ENCODE peak calls at places on chromosomes 7 and 10, in ten cellular contexts. O, R, L, X, D, Q, F, H, G and S are unnamed samples.

GRCh38 chr10:94065344-94065743 is 71.6 kb downstream of the PLCE1 start:
- DNase-seq in Q (no peak), F (no peak), D (peak; percentile 15), R (peak; percentile 70), G (no peak), L (no peak), H (no peak), O (no peak), X (no peak), S (no peak)

GRCh38 chr10:75097666-75098285 is 13.7 kb upstream of the SAMD8 start:
- DNase-seq in F (no peak), X (no peak), O (no peak), G (peak; percentile 13), Q (no peak), L (no peak), H (peak; percentile 5), R (no peak), D (peak; percentile 66), S (no peak)

GRCh38 chr10:86073199-86073977 is 293.2 kb downstream of the GRID1 start:
- DNase-seq in G (no peak), X (no peak), H (no peak), Q (peak; percentile 2), L (no peak), D (peak; percentile 9), R (no peak), O (no peak), F (no peak), S (peak; percentile 32)

GRCh38 chr10:122056431-122057094 is 67.6 kb downstream of the TACC2 start:
- DNase-seq in F (no peak), Q (no peak), G (no peak), X (no peak), O (peak; percentile 84), D (peak; percentile 6), H (peak; percentile 14), R (no peak), L (no peak), S (no peak)

GRCh38 chr7:101506531-101506930 is 122.6 kb downstream of the MYL10 start:
- DNase-seq in F (no peak), Q (no peak), G (no peak), X (no peak), R (no peak), L (no peak), H (no peak), O (peak; percentile 10), D (no peak), S (no peak)

GRCh38 chr7:121544726-121545125 is 148.6 kb upstream of the FAM3C start:
- DNase-seq in O (peak; percentile 96), G (peak; percentile 86), R (no peak), D (peak; percentile 44), F (no peak), Q (no peak), L (peak; percentile 32), H (no peak), X (peak; percentile 65), S (no peak)

GRCh38 chr7:104230606-104231005 is 22.8 kb upstream of the ORC5 start:
- DNase-seq in F (no peak), R (peak; percentile 95), O (no peak), G (no peak), X (no peak), Q (no peak), D (peak; percentile 77), L (no peak), H (peak; percentile 5), S (no peak)

GRCh38 chr7:79880312-79880711 is 254.3 kb upstream of the GNAI1 start:
- DNase-seq in L (no peak), H (no peak), X (no peak), D (peak; percentile 100), F (no peak), G (no peak), R (peak; percentile 98), Q (no peak), O (no peak), S (no peak)

GRCh38 chr7:45599851-45600706 is 25.9 kb downstream of the ADCY1 start:
- DNase-seq in X (no peak), H (no peak), R (no peak), O (no peak), L (no peak), F (peak; percentile 46), Q (no peak), G (no peak), D (no peak), S (no peak)

GRCh38 chr7:77362905-77363304 is 53.2 kb downstream of the GSAP start:
- DNase-seq in R (no peak), F (no peak), Q (no peak), L (no peak), H (no peak), O (no peak), D (peak; percentile 48), X (no peak), G (no peak), S (no peak)

GRCh38 chr10:47261121-47261520 is 38.9 kb upstream of the GDF10 start:
- DNase-seq in X (no peak), L (peak; percentile 38), Q (no peak), F (no peak), G (no peak), R (no peak), D (no peak), H (no peak), O (no peak), S (peak; percentile 23)

GRCh38 chr10:93773120-93773519 is 15.4 kb downstream of the LGI1 start:
- DNase-seq in H (no peak), R (peak; percentile 14), L (no peak), F (no peak), X (no peak), O (no peak), Q (no peak), G (no peak), D (peak; percentile 2), S (no peak)

GRCh38 chr10:72126184-72126871 is 38.0 kb upstream of the SPOCK2 start:
- DNase-seq in Q (no peak), L (no peak), G (peak; percentile 28), H (no peak), O (peak; percentile 50), D (peak; percentile 41), X (peak; percentile 24), R (no peak), F (no peak), S (no peak)

GRCh38 chr10:61765176-61766087 is 102.7 kb downstream of the CABCOCO1 start:
- DNase-seq in H (no peak), R (no peak), F (no peak), Q (no peak), O (no peak), X (no peak), G (no peak), L (no peak), D (no peak), S (no peak)

GRCh38 chr10:74967850-74968620 is 141.6 kb downstream of the KAT6B start:
- DNase-seq in Q (no peak), F (no peak), D (peak; percentile 86), R (peak; percentile 82), G (no peak), L (no peak), H (peak; percentile 71), O (peak; percentile 35), X (no peak), S (no peak)

GRCh38 chr10:132652936-132653590 is 115.5 kb downstream of the INPP5A start:
- DNase-seq in O (no peak), D (no peak), F (no peak), X (no peak), L (no peak), G (no peak), Q (no peak), R (no peak), H (no peak), S (no peak)

GRCh38 chr7:123472751-123473150 is 61.6 kb downstream of the IQUB start:
- DNase-seq in O (no peak), R (no peak), G (no peak), X (no peak), F (no peak), L (no peak), Q (no peak), D (peak; percentile 34), H (no peak), S (no peak)

GRCh38 chr10:129768437-129769355 is 195.4 kb downstream of the EBF3 start:
- DNase-seq in L (no peak), F (no peak), R (no peak), O (no peak), G (no peak), X (no peak), H (no peak), Q (peak; percentile 57), D (peak; percentile 19), S (peak; percentile 67)

GRCh38 chr10:121594623-121595320 is 3.5 kb downstream of the FGFR2 start:
- DNase-seq in F (no peak), G (no peak), L (no peak), D (no peak), O (no peak), R (no peak), X (no peak), H (no peak), Q (no peak), S (no peak)

GRCh38 chr10:124704428-124704805 is 39.8 kb downstream of the FAM53B start:
- DNase-seq in R (no peak), D (no peak), Q (no peak), O (no peak), H (no peak), X (no peak), F (no peak), L (no peak), G (no peak), S (no peak)